ENCODE peak calls at places on chromosomes 4 and X, in ten cellular contexts. D is right lobe of liver, P is Peyer's patch, T is fibroblast of lung, K is tibial nerve, Z is right atrium auricular region, C is PC-9, M is esophagus muscularis mucosa, I is ascending aorta, H is GM12878. N is an unnamed sample. For H3K9me3, the result is how much of the 10 kb centered on the place peaks cover.

GRCh38 chrX:17860179-17860780 is 818 bp downstream of the RAI2 start:
- DNase-seq in D (no peak), Z (no peak), I (no peak), C (no peak), M (no peak), K (no peak), P (no peak), H (no peak), T (peak), N (no peak)

GRCh38 chr4:55358668-55359067 is 12.6 kb downstream of the SRD5A3 start:
- DNase-seq in C (no peak), Z (no peak), K (no peak), D (no peak), M (no peak), I (no peak), P (no peak), T (peak), H (peak), N (no peak)

GRCh38 chr4:2791518-2792395 is 1.1 kb upstream of the SH3BP2 start:
- DNase-seq in I (peak), D (peak), Z (no peak), H (no peak), T (no peak), M (no peak), K (no peak), P (peak), C (no peak), N (no peak)

GRCh38 chr4:13872145-13872544 is 244.6 kb upstream of the BOD1L1 start:
- DNase-seq in C (no peak), K (no peak), D (no peak), Z (no peak), T (peak), M (no peak), H (no peak), P (no peak), I (no peak), N (no peak)

GRCh38 chr4:112348488-112349158 is 51.5 kb downstream of the ALPK1 start:
- DNase-seq in H (no peak), C (no peak), Z (peak), I (no peak), D (no peak), T (peak), K (peak), P (no peak), M (peak), N (no peak)

GRCh38 chr4:15913631-15913970 is 24.9 kb downstream of the FGFBP1 start:
- DNase-seq in T (peak), P (no peak), H (no peak), M (no peak), Z (no peak), C (peak), D (no peak), K (no peak), I (no peak), N (no peak)

GRCh38 chr4:102447413-102447812 is 53.7 kb upstream of the NFKB1 start:
- DNase-seq in H (no peak), I (no peak), C (no peak), Z (no peak), D (no peak), K (no peak), T (no peak), P (no peak), M (no peak), N (no peak)

GRCh38 chr4:38612996-38613395 is 51.0 kb upstream of the KLF3 start:
- DNase-seq in T (peak), H (no peak), K (no peak), I (no peak), M (peak), D (no peak), Z (no peak), P (no peak), C (no peak), N (no peak)

GRCh38 chr4:150283689-150284088 is 205.4 kb downstream of the DCLK2 start:
- DNase-seq in P (no peak), H (no peak), M (no peak), I (no peak), K (no peak), D (no peak), T (peak), C (no peak), Z (no peak), N (no peak)

GRCh38 chr4:142358656-142359055 is 487.4 kb downstream of the INPP4B start:
- DNase-seq in C (no peak), H (no peak), I (no peak), P (no peak), K (no peak), T (no peak), M (no peak), D (no peak), Z (no peak), N (no peak)

GRCh38 chrX:24148535-24149345 is 789 bp upstream of the ZFX start:
- DNase-seq in M (no peak), C (no peak), P (no peak), K (no peak), T (peak), Z (no peak), H (no peak), D (no peak), I (peak), N (no peak)

GRCh38 chr4:111475001-111475400 is 670.3 kb upstream of the FAM241A start:
- DNase-seq in Z (no peak), I (no peak), D (no peak), H (no peak), T (peak), K (no peak), C (peak), M (no peak), P (peak), N (no peak)

GRCh38 chr4:78599931-78600375 is 48.4 kb downstream of the ANXA3 start:
- DNase-seq in M (no peak), I (no peak), C (no peak), T (no peak), Z (no peak), D (no peak), H (no peak), K (no peak), P (no peak), N (no peak)

GRCh38 chr4:147361726-147362125 is 119.2 kb upstream of the EDNRA start:
- DNase-seq in H (no peak), Z (no peak), P (no peak), I (peak), K (peak), M (no peak), T (peak), C (peak), D (no peak), N (no peak)

GRCh38 chr4:173752610-173753009 is 222.6 kb upstream of the HAND2 start:
- DNase-seq in I (no peak), P (no peak), C (peak), Z (no peak), T (no peak), D (no peak), K (no peak), H (no peak), M (no peak), N (no peak)

GRCh38 chr4:2320746-2321145 is 58.8 kb upstream of the MXD4 start:
- DNase-seq in D (no peak), T (no peak), M (peak), H (no peak), I (no peak), K (no peak), Z (peak), P (peak), C (no peak), N (no peak)

GRCh38 chr4:71863457-71863856 is 79.6 kb upstream of the GC start:
- DNase-seq in I (no peak), D (no peak), M (no peak), Z (no peak), K (no peak), C (no peak), T (no peak), H (no peak), P (no peak), N (no peak)
- H3K9me3 ChIP-seq in I (under half), D (under half), M (under half), Z (under half), K (under half), C (under half), T (under half), H (under half), P (under half), N (under half)

GRCh38 chr4:153228512-153229145 is 24.4 kb downstream of the TRIM2 start:
- DNase-seq in C (no peak), Z (no peak), D (no peak), P (no peak), K (no peak), M (no peak), H (no peak), I (no peak), T (peak), N (no peak)

GRCh38 chr4:153233761-153234371 is 29.6 kb downstream of the TRIM2 start:
- DNase-seq in I (no peak), C (peak), M (no peak), T (peak), Z (no peak), P (no peak), K (no peak), H (no peak), D (peak), N (no peak)

GRCh38 chr4:153227501-153227900 is 23.3 kb downstream of the TRIM2 start:
- DNase-seq in P (no peak), Z (no peak), M (no peak), K (no peak), H (no peak), T (no peak), D (no peak), I (no peak), C (no peak), N (no peak)

GRCh38 chr4:153234923-153235322 is 30.7 kb downstream of the TRIM2 start:
- DNase-seq in I (no peak), T (peak), M (no peak), D (no peak), Z (no peak), H (no peak), K (no peak), C (no peak), P (no peak), N (no peak)

DNA sequence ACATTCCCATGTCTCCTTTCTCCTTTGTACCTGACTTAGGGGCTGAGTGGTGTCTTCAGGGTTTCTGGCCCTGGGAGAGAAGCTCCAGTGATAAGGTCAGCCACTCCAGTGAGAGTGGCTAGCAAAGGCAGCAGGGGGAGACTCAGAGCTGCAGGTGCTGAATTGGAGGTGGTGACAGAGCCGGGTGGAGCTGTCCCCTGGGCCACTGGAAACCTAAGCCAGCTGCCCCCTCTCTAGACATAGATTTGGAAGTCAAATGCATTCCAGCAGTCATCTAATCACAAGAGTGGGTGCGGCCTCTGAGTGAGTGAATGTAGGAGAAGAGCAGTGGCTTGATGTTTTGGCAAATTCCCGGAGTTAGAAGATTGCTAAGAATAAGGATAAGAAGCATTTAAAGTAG is 28.5 kb downstream of the TRIM2 start:
- DNase-seq in M (no peak), I (no peak), K (no peak), T (no peak), D (peak), Z (no peak), H (no peak), C (peak), P (no peak), N (no peak)
- TF ChIP-seq CTCF in M (no peak), I (no peak), K (no peak), T (peak), D (peak), Z (no peak), H (peak), C (no peak), P (no peak), N (no peak)

GRCh38 chr4:80259012-80259411 is 7.5 kb upstream of the FGF5 start:
- DNase-seq in C (no peak), P (no peak), K (no peak), T (no peak), D (no peak), I (no peak), M (no peak), H (no peak), Z (no peak), N (no peak)
- H3K9me3 ChIP-seq in C (under half), P (under half), K (under half), T (under half), D (under half), I (under half), M (under half), H (under half), Z (under half), N (under half)

GRCh38 chr4:1318046-1318375 is 28.3 kb downstream of the MAEA start:
- DNase-seq in M (no peak), K (no peak), C (no peak), H (no peak), D (peak), P (no peak), Z (no peak), I (no peak), T (no peak), N (no peak)

GRCh38 chr4:1317177-1318045 is 27.7 kb downstream of the MAEA start:
- DNase-seq in M (no peak), P (no peak), C (no peak), D (no peak), K (no peak), T (no peak), I (no peak), H (no peak), Z (no peak), N (no peak)

GRCh38 chr4:1316537-1317168 is 27.0 kb downstream of the MAEA start:
- DNase-seq in D (no peak), T (no peak), M (no peak), P (no peak), I (no peak), C (no peak), K (no peak), H (no peak), Z (no peak), N (no peak)

GRCh38 chr4:1315838-1316536 is 26.3 kb downstream of the MAEA start:
- DNase-seq in P (no peak), H (no peak), T (no peak), D (no peak), K (no peak), M (no peak), Z (no peak), C (no peak), I (no peak), N (no peak)

DNA sequence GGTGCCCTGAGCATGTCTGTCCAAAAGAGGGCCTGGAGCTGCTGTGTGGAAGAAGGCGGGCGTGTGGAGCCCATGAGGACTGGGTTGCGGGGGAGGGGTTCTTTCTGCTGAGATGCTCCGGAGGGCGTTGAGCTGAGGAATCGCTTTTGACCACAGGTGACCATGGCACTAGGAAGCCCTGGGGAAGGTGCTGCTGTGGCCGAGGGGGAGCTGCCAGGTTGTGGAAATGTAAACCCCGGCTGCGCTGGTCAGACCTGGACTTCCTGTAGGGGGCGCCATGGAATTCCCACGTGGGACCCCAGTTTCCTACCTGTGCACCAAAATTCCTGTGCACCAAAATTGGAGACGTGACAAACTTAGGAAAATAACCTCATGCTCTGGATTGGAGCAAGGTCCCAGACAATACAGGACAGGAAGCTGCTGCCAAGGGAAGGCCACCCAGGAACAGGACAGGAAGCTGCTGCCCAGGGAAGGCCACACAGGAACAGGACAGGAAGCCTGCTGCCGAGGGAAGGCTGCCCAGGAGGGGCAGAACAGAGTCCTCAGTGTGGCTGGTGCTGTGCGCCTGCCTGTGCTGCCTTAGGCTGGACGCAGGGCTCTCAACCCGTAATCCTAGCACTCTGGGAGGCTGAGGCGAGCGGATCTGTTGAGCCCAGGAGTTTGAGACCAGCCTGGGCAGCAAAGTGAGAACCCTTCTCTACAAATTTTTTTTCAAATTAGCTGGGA is 28.4 kb upstream of the UVSSA start:
- DNase-seq in T (no peak), Z (no peak), C (no peak), I (no peak), H (no peak), P (no peak), D (peak), M (no peak), K (no peak), N (no peak)
- TF ChIP-seq CTCF in T (no peak), Z (no peak), C (peak), I (no peak), H (peak), P (no peak), D (peak), M (no peak), K (no peak), N (peak)

GRCh38 chr4:10441512-10441911 is 15.7 kb downstream of the ZNF518B start:
- DNase-seq in T (no peak), M (no peak), C (no peak), Z (no peak), H (no peak), K (no peak), D (no peak), P (no peak), I (no peak), N (no peak)
- H3K9me3 ChIP-seq in T (under half), M (under half), C (under half), Z (under half), H (under half), K (half or more), D (under half), P (under half), I (under half), N (under half)

GRCh38 chr4:176032454-176032853 is 33.2 kb upstream of the WDR17 start:
- DNase-seq in C (no peak), T (no peak), M (no peak), P (no peak), Z (no peak), I (no peak), D (no peak), H (no peak), K (no peak), N (no peak)

GRCh38 chr4:176034936-176035335 is 30.7 kb upstream of the WDR17 start:
- DNase-seq in M (no peak), D (no peak), Z (no peak), K (no peak), T (peak), H (no peak), P (no peak), C (no peak), I (no peak), N (no peak)

GRCh38 chr4:176036585-176037205 is 28.9 kb upstream of the WDR17 start:
- DNase-seq in D (no peak), H (no peak), I (no peak), T (no peak), K (no peak), M (no peak), C (no peak), Z (no peak), P (no peak), N (no peak)

GRCh38 chr4:176031927-176032326 is 33.7 kb upstream of the WDR17 start:
- DNase-seq in K (no peak), M (no peak), I (no peak), Z (no peak), P (no peak), H (no peak), T (no peak), C (no peak), D (no peak), N (no peak)

GRCh38 chr4:176034498-176034897 is 31.1 kb upstream of the WDR17 start:
- DNase-seq in C (no peak), D (no peak), H (no peak), Z (no peak), K (no peak), M (no peak), I (no peak), P (no peak), T (peak), N (no peak)
- TF ChIP-seq CTCF in C (peak), D (peak), H (peak), Z (no peak), K (no peak), M (peak), I (peak), P (no peak), T (no peak), N (no peak)

GRCh38 chr4:8904666-8905065 is 33.0 kb upstream of the HMX1 start:
- DNase-seq in M (no peak), D (no peak), Z (no peak), T (no peak), C (no peak), H (no peak), I (no peak), K (no peak), P (peak), N (no peak)
- H3K9me3 ChIP-seq in M (under half), D (under half), Z (under half), T (under half), C (under half), H (under half), I (under half), K (half or more), P (under half), N (under half)

GRCh38 chr4:31021008-31021407 is 300.8 kb downstream of the PCDH7 start:
- DNase-seq in T (no peak), C (no peak), P (no peak), M (no peak), I (no peak), D (no peak), H (no peak), Z (no peak), K (no peak), N (no peak)

GRCh38 chr4:31015123-31015522 is 295.0 kb downstream of the PCDH7 start:
- DNase-seq in D (no peak), K (no peak), I (no peak), C (no peak), Z (no peak), P (no peak), H (no peak), M (no peak), T (no peak), N (no peak)

GRCh38 chr4:31020363-31020762 is 300.2 kb downstream of the PCDH7 start:
- DNase-seq in P (no peak), H (no peak), D (no peak), T (no peak), I (no peak), K (no peak), Z (no peak), C (no peak), M (no peak), N (no peak)

DNA sequence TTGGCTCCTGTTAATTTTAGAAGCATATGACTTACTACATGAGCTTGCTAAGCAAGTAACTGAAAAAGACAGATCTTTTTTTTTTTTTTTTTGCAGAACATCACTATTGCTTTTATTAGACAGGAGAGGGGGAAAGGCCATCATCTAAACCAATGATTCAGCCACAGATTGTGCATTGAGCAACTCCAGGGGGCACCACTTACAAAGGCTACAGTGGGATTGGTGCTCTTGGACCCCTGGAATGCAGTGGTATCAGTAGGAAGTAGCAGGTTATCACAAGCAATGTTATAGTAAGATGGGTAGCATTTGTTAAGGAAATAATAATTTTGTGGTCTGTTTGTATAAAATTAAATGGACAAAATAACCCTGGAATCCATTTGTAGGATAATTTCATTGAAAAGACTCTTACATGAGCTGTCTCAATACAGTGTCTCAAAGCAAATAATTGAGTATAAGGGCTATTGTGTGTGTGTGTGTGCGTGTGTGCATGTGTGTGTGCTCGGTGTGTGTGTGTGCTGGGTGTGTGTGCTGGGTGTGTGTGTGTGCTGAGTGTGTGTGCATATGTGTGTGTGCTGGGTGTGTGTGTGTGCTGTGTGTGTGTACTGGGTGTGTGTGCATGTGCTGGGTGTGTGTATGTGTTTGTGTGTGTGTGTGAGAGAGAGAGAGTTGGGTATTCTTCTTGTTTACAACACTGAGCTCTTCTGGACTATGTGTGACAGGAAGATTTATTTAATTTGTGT is 296.3 kb downstream of the PCDH7 start:
- DNase-seq in P (no peak), C (no peak), M (no peak), H (no peak), T (no peak), D (no peak), I (no peak), K (no peak), Z (no peak), N (no peak)
- TF ChIP-seq CTCF in P (no peak), C (no peak), M (no peak), H (no peak), T (no peak), D (no peak), I (no peak), K (no peak), Z (no peak), N (no peak)

DNA sequence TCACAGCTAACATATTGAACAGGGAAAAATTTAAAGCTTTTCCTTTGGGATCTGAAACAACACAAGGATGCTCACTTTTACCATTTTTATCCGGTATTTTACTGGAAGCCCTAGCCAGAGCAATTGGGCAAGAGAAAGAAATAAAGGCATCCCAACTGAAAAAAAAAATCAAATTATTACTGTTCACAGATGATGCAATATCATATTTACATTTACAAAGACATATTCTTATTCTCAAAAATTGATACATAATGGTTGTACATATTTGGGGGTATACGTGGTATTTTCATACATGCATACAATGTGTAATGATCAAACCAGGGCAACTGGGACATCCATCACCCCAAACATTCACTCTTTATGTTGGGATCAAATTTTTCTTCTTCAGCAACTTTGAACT is 337.0 kb upstream of the SLC7A11 start:
- DNase-seq in K (no peak), M (no peak), I (no peak), T (no peak), C (no peak), P (no peak), D (no peak), Z (no peak), H (no peak), N (no peak)
- H3K9me3 ChIP-seq in K (half or more), M (under half), I (under half), T (under half), C (under half), P (under half), D (under half), Z (under half), H (under half), N (under half)